ENCODE peak calls at places on chromosomes 7 and 10, in nine cellular contexts. A, C, N, J, R, F, W, Q and B are unnamed samples.

GRCh38 chr7:40775877-40776276 is 641.1 kb downstream of the SUGCT start:
- DNase-seq in F (no peak), N (no peak), C (no peak), Q (no peak), J (no peak), R (no peak), W (no peak), A (no peak), B (no peak)

GRCh38 chr10:102612964-102613275 is 31.4 kb upstream of the TRIM8 start:
- DNase-seq in F (no peak), W (no peak), J (no peak), N (no peak), A (no peak), C (no peak), R (no peak), Q (peak; percentile 36), B (no peak)

GRCh38 chr10:46255696-46256355 is 31.0 kb upstream of the ANTXRL start:
- DNase-seq in F (peak; percentile 77), N (peak; percentile 68), Q (peak; percentile 31), W (peak; percentile 67), C (no peak), R (peak; percentile 75), J (no peak), A (peak; percentile 7), B (peak; percentile 98)

GRCh38 chr10:26214004-26214403 is 2.6 kb upstream of the GAD2 start:
- DNase-seq in R (no peak), A (no peak), N (no peak), Q (no peak), C (no peak), F (no peak), J (no peak), W (no peak), B (no peak)

GRCh38 chr10:74177140-74177677 is 26.2 kb downstream of the ADK start:
- DNase-seq in F (no peak), A (no peak), C (no peak), R (peak; percentile 27), J (no peak), W (peak; percentile 78), N (no peak), Q (peak; percentile 7), B (peak; percentile 56)

GRCh38 chr7:101874028-101874427 is 56.6 kb downstream of the CUX1 start:
- DNase-seq in J (no peak), A (peak; percentile 37), C (no peak), W (no peak), Q (no peak), N (no peak), F (no peak), R (no peak), B (no peak)

GRCh38 chr10:43781480-43782361 is 133.0 kb upstream of the ZNF32 start:
- DNase-seq in N (no peak), F (no peak), C (no peak), W (peak; percentile 21), Q (no peak), J (peak; percentile 7), R (no peak), A (no peak), B (no peak)

GRCh38 chr7:100642534-100642907 is 1.2 kb upstream of the TFR2 start:
- DNase-seq in W (no peak), J (peak; percentile 70), F (no peak), C (no peak), N (peak; percentile 27), R (no peak), Q (no peak), A (no peak), B (no peak)

GRCh38 chr7:23544913-23545354 is 13.2 kb upstream of the TRA2A start:
- DNase-seq in W (peak; percentile 52), C (no peak), F (no peak), N (no peak), J (peak; percentile 51), A (peak; percentile 16), R (peak; percentile 65), Q (no peak), B (peak; percentile 70)

GRCh38 chr10:30057421-30057841 is 2.0 kb downstream of the JCAD start:
- DNase-seq in C (no peak), J (no peak), W (no peak), A (peak; percentile 10), R (peak; percentile 58), Q (no peak), F (no peak), N (no peak), B (no peak)

GRCh38 chr7:142714375-142714774 is 34.9 kb upstream of the PRSS1 start:
- DNase-seq in A (no peak), W (no peak), C (no peak), F (no peak), J (no peak), Q (peak; percentile 7), R (no peak), N (no peak), B (no peak)

GRCh38 chr10:60521974-60522405 is 132.3 kb upstream of the ANK3 start:
- DNase-seq in N (peak; percentile 4), Q (no peak), A (peak; percentile 78), C (no peak), J (no peak), W (peak; percentile 10), F (no peak), R (no peak), B (peak; percentile 16)

GRCh38 chr10:5891009-5891408 is 966 bp downstream of the FBH1 start:
- DNase-seq in F (no peak), R (no peak), J (no peak), N (no peak), W (no peak), A (no peak), Q (no peak), C (no peak), B (no peak)

GRCh38 chr7:27958933-27959548 is 219.1 kb downstream of the TAX1BP1 start:
- DNase-seq in Q (no peak), A (no peak), N (no peak), W (no peak), J (no peak), R (no peak), C (no peak), F (no peak), B (no peak)

GRCh38 chr10:29517352-29517923 is 117.3 kb downstream of the SVIL start:
- DNase-seq in R (peak; percentile 46), A (no peak), N (peak; percentile 49), W (peak; percentile 52), F (no peak), J (no peak), Q (no peak), C (no peak), B (peak; percentile 32)

GRCh38 chr7:46178685-46179084 is 257.6 kb upstream of the IGFBP3 start:
- DNase-seq in J (no peak), R (no peak), N (no peak), C (no peak), F (no peak), A (peak; percentile 46), Q (no peak), W (no peak), B (no peak)

GRCh38 chr10:14185501-14186045 is 145.2 kb downstream of the FRMD4A start:
- DNase-seq in W (no peak), C (peak; percentile 21), R (peak; percentile 33), F (no peak), Q (no peak), A (no peak), J (peak; percentile 86), N (peak; percentile 27), B (no peak)

GRCh38 chr7:77685219-77685618 is 11.0 kb upstream of the RSBN1L start:
- DNase-seq in R (no peak), C (no peak), Q (no peak), W (peak; percentile 23), J (no peak), N (no peak), F (no peak), A (no peak), B (no peak)

GRCh38 chr7:73572767-73573186 is 5.6 kb downstream of the TBL2 start:
- DNase-seq in A (no peak), F (no peak), N (no peak), Q (no peak), R (no peak), J (no peak), C (no peak), W (no peak), B (no peak)
- TF ChIP-seq CTCF in A (no peak), F (no peak), N (no peak), Q (no peak), R (no peak), J (no peak), C (no peak), W (no peak), B (no peak)

DNA sequence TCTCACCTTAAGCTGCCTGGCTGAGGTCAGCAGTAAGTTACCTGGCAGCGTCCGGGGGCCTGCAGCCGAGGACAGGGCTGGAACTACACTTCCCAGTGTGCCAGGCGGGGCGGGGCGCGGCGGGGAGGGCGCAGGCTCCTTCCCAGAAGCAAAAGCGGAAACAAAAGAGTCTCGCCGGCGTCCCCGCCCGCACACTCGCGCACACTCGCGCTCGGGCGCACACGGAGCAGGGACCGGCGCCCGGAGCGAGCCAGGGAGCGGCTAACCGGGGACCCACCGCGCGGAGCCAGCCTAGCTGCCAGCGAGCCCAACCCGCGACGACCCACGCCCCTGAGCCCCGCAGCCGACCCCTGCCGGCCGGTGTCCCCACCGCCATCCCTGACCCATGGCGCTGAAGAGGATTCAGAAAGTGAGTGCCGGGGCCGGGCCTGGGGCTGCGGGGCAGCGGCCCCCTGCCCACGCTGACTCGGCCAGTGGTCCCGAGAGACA is at the start of gene UBE2D1:
- DNase-seq in C (no peak), R (peak; percentile 80), J (peak; percentile 88), W (peak; percentile 90), Q (peak; percentile 74), N (peak; percentile 91), A (peak; percentile 66), F (peak; percentile 87), B (peak; percentile 95)
- TF ChIP-seq CTCF in C (peak; percentile 45), R (no peak), J (no peak), W (peak; percentile 8), Q (no peak), N (no peak), A (peak; percentile 10), F (peak; percentile 55), B (peak; percentile 37)

DNA sequence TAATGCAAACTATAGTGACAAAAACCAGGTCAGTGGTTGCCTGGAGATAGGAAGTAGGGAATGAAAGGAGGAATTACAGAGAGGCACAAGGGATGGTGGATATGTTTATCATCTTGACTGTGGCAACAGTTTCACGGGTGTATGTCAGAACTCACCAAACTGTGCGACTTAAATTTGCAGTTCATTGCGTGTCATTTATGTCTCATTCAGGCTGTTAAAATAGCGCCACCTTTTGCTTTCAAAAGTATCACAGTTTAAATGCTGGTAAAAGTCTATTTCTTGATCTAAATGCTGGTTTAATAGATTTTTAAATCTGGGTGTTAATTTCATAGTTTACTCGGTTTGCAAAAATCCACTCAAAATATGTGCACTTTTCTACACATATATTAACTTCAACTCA is 51.0 kb downstream of the PTTG1IP2 start:
- DNase-seq in F (no peak), A (no peak), J (no peak), N (no peak), Q (no peak), C (no peak), W (peak; percentile 10), R (no peak), B (no peak)
- TF ChIP-seq CTCF in F (peak; percentile 48), A (no peak), J (peak; percentile 35), N (peak; percentile 37), Q (no peak), C (peak; percentile 5), W (peak; percentile 38), R (no peak), B (no peak)

DNA sequence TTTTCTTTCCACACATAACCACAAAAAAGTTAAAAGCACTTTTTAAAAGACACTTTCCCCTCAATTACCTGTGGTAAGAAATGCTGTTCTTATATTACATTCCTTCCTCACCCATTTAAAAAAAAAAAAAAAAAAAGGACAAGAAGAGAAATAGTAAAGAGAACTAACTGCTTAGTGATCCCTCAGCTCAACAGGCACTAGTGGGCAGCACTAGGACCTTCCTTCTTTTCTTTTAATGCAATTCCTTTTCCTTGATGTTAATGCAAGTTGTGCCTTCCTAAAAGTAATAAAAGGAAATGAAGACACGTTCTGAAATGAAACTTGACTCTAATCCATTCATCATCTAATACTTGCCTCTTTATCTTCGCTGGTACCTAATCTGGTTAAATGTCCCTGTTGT is 189.6 kb downstream of the TCF7L2 start:
- DNase-seq in R (no peak), N (no peak), C (no peak), F (no peak), Q (no peak), A (no peak), J (no peak), W (no peak), B (no peak)
- TF ChIP-seq CTCF in R (peak; percentile 27), N (no peak), C (peak; percentile 40), F (peak; percentile 28), Q (no peak), A (peak; percentile 57), J (peak; percentile 11), W (peak; percentile 44), B (no peak)